ENCODE peak calls at places on chromosomes 12 and 14, in five cellular contexts. V is CD8-positive, alpha-beta T cell; X is activated CD8-positive, alpha-beta memory T cell treated with anti-CD3 and anti-CD28 coated beads, Interleukin-2, amount 10 ng/mL, durations not matched to agents 7 days and 5 days; Y is activated naive CD8-positive, alpha-beta T cell treated with anti-CD3 and anti-CD28 coated beads, Interleukin-2, amount 50 U/mL, for 24 hours; D is tibial artery. R is an unnamed sample.

GRCh38 chr12:27498761-27499160 is 25.2 kb upstream of the PPFIBP1 start:
- DNase-seq in V (no peak), X (no peak), Y (no peak), D (no peak), R (no peak)

GRCh38 chr12:19234171-19234704 is 104.7 kb downstream of the PLEKHA5 start:
- DNase-seq in V (no peak), X (no peak), Y (no peak), D (no peak), R (no peak)

GRCh38 chr12:101604132-101604531 is 9.4 kb downstream of the MYBPC1 start:
- DNase-seq in V (no peak), X (no peak), Y (no peak), D (no peak), R (no peak)

GRCh38 chr14:78227466-78228077 is 57.4 kb downstream of the NRXN3 start:
- DNase-seq in V (no peak), X (no peak), Y (no peak), D (no peak), R (no peak)

GRCh38 chr12:106580671-106581508 is 1.9 kb upstream of the RFX4 start:
- DNase-seq in V (no peak), X (no peak), Y (peak; percentile 1), D (no peak), R (no peak)

GRCh38 chr14:71289536-71289935 is 382.3 kb downstream of the PCNX1 start:
- DNase-seq in V (no peak), X (peak; percentile 58), Y (no peak), D (no peak), R (no peak)

GRCh38 chr12:122473543-122474323 is 27.0 kb downstream of the ZCCHC8 start:
- DNase-seq in V (no peak), X (peak; percentile 42), Y (peak; percentile 68), D (no peak), R (no peak)

GRCh38 chr12:19166956-19167355 is 37.4 kb downstream of the PLEKHA5 start:
- DNase-seq in V (no peak), X (no peak), Y (no peak), D (no peak), R (no peak)